ENCODE peak calls at places on chromosome 15, in nine cellular contexts. M is cardiac fibroblast, G is transverse colon, I is fibroblast of the aortic adventitia, W is Peyer's patch, P is endodermal cell, O is fibroblast of villous mesenchyme, Y is heart left ventricle, Z is AG04449. J is an unnamed sample.
A peak's percentile ranks its signal among the peaks of the same experiment; 100 is the strongest.

GRCh38 chr15:66578286-66578875 is 12.6 kb upstream of the LCTL start:
- DNase-seq in Z (no peak), G (no peak), P (no peak), I (peak; percentile 72), O (peak; percentile 55), M (peak; percentile 91), Y (no peak), W (no peak), J (peak; percentile 93)

GRCh38 chr15:42737529-42738328 is 801 bp upstream of the CDAN1 start:
- DNase-seq in P (no peak), O (peak; percentile 10), W (no peak), M (peak; percentile 39), G (peak; percentile 59), I (peak; percentile 48), Y (no peak), Z (no peak), J (peak; percentile 16)

GRCh38 chr15:56918907-56919707 is 663 bp downstream of the TCF12 start:
- DNase-seq in O (peak; percentile 65), I (peak; percentile 67), M (peak; percentile 76), P (peak; percentile 85), Z (no peak), G (peak; percentile 61), W (peak; percentile 75), Y (peak; percentile 62), J (peak; percentile 73)

GRCh38 chr15:24878153-24878552 is 76.6 kb upstream of the SNRPN start:
- DNase-seq in M (peak; percentile 26), P (no peak), G (peak; percentile 6), W (no peak), I (peak; percentile 11), Z (no peak), Y (peak; percentile 28), O (no peak), J (peak; percentile 36)

GRCh38 chr15:60035344-60035743 is 31.2 kb downstream of the FOXB1 start:
- DNase-seq in O (no peak), Y (no peak), P (no peak), M (no peak), I (no peak), G (no peak), Z (no peak), W (no peak), J (no peak)

GRCh38 chr15:39407116-39407515 is 173.8 kb upstream of the THBS1 start:
- DNase-seq in G (no peak), O (peak; percentile 48), Z (no peak), P (no peak), I (peak; percentile 69), Y (no peak), M (peak; percentile 22), W (no peak), J (peak; percentile 16)

GRCh38 chr15:71970435-71970834 is 147.5 kb downstream of the MYO9A start:
- DNase-seq in M (no peak), Y (no peak), I (no peak), G (no peak), Z (no peak), P (no peak), W (no peak), O (no peak), J (no peak)

GRCh38 chr15:25481208-25481862 is 42.5 kb upstream of the UBE3A start:
- DNase-seq in P (peak; percentile 86), O (no peak), G (peak; percentile 8), M (no peak), Z (no peak), Y (no peak), W (no peak), I (no peak), J (no peak)

GRCh38 chr15:59339252-59339672 is 33.4 kb downstream of the MYO1E start:
- DNase-seq in I (peak; percentile 49), G (no peak), Z (peak; percentile 44), O (peak; percentile 69), P (no peak), W (no peak), M (peak; percentile 89), Y (no peak), J (peak; percentile 45)

GRCh38 chr15:48516125-48516524 is 129.4 kb downstream of the FBN1 start:
- DNase-seq in Y (no peak), I (no peak), Z (no peak), G (no peak), M (no peak), P (no peak), W (no peak), O (no peak), J (peak; percentile 17)

GRCh38 chr15:92801412-92801773 is 98.7 kb upstream of the CHD2 start:
- DNase-seq in Z (peak; percentile 71), O (peak; percentile 96), G (peak; percentile 35), W (peak; percentile 47), Y (no peak), M (peak; percentile 88), P (no peak), I (peak; percentile 97), J (peak; percentile 96)

GRCh38 chr15:97783240-97783639 is 177.3 kb upstream of the ARRDC4 start:
- DNase-seq in Z (no peak), Y (no peak), P (no peak), G (no peak), M (no peak), I (no peak), O (no peak), W (no peak), J (no peak)

DNA sequence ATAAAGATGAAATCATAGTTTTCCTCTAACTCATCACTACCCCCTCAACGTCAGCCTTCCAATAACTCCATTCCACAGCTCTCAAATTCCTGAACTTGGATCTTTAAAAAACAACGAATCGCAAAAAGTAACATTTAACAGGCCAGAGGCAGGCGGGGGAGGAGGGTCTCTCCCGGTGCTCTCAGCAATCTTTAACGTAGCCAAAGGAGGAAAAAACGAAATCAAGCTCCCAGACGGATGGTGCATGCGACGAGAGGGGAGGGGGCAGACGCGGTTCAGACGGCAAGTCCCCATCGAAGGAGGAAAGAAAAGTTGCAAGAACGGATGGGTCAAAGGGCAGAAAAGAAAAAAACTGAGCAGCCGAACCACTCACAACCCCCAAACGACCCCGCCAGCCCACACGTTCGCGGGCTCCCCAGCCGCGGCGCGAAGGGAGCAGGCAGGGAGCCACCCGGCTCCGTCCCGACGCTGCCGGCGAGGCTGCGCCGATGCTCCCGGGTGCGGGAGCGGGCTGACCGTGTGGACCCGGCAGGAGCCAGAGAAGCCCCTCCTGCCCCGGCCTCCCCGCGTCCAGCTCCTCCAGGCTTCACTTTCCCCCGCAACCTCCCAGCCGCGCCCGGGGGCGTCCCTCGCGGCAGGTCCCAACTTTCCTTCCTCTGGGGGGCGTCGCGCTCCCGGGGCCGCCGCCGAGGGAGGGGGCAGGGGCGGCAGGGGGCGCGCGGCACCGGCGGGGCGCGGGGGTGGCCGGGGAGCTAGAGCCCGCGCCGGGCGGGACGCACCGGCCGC is 661 bp downstream of the PEAK1 start:
- DNase-seq in Y (peak; percentile 60), P (peak; percentile 80), M (peak; percentile 58), Z (no peak), O (peak; percentile 48), W (peak; percentile 65), I (peak; percentile 66), G (peak; percentile 39), J (peak; percentile 48)
- TF ChIP-seq CTCF in Y (peak; percentile 60), P (no peak), M (no peak), Z (peak; percentile 49), O (peak; percentile 17), W (peak; percentile 10), I (peak; percentile 14), G (peak; percentile 16), J (no peak)

GRCh38 chr15:40441736-40442531 is 1.2 kb downstream of the BAHD1 start:
- DNase-seq in O (no peak), Z (no peak), P (peak; percentile 72), W (no peak), M (no peak), G (peak; percentile 30), I (no peak), Y (no peak), J (no peak)
- TF ChIP-seq CTCF in O (peak; percentile 9), Z (peak; percentile 7), P (peak; percentile 41), W (no peak), M (no peak), G (no peak), I (peak; percentile 9), Y (peak; percentile 51), J (no peak)

GRCh38 chr15:50825946-50826345 is 60.4 kb upstream of the SPPL2A start:
- DNase-seq in G (no peak), O (no peak), M (no peak), Y (no peak), W (no peak), I (no peak), P (no peak), Z (no peak), J (no peak)

GRCh38 chr15:50823281-50823680 is 57.8 kb upstream of the SPPL2A start:
- DNase-seq in I (no peak), P (no peak), Y (no peak), Z (no peak), M (no peak), W (no peak), G (no peak), O (no peak), J (no peak)

GRCh38 chr15:50824507-50824906 is 59.0 kb upstream of the SPPL2A start:
- DNase-seq in P (no peak), G (no peak), I (peak; percentile 3), Z (no peak), Y (no peak), M (no peak), O (peak; percentile 5), W (no peak), J (no peak)

GRCh38 chr15:50830477-50831354 is 65.2 kb upstream of the SPPL2A start:
- DNase-seq in G (no peak), M (no peak), O (no peak), Y (no peak), W (no peak), Z (no peak), I (no peak), P (no peak), J (no peak)

DNA sequence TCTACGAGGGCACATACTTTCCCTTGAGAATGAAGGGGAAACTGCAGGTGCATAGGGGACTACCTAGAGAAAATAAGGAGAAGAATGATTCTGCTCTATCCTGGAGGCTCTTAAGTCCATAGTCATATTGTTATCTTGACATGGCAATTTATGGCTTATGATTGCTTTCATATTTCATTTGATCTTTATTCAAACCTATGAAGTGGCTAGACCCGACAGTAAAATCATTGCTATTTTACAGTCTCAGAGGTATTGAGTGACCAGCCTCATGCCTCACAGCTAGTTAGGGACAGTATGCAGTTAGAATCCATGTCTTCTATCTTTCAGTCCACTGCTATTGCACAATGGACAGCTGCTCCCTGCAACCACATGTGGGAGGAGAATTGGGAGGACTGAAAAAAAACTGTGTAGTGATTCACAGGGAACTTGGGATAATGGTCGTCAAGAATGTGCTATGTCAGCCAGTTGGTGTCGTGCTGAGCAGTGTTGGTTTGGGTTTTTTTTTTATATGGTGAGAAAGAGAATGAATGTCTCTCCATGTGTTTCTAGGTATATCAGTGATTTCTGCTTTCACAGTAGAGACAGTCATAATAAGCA is 63.2 kb upstream of the SPPL2A start:
- DNase-seq in I (peak; percentile 88), G (peak; percentile 18), O (peak; percentile 92), P (peak; percentile 53), M (peak; percentile 90), Z (peak; percentile 63), W (peak; percentile 62), Y (no peak), J (peak; percentile 90)
- TF ChIP-seq CTCF in I (no peak), G (no peak), O (no peak), P (no peak), M (no peak), Z (no peak), W (no peak), Y (no peak), J (no peak)

GRCh38 chr15:37679627-37680026 is 254.8 kb upstream of the TMCO5A start:
- DNase-seq in G (no peak), W (no peak), Y (no peak), M (no peak), I (no peak), O (no peak), P (no peak), Z (no peak), J (no peak)

GRCh38 chr15:37678124-37678523 is 256.3 kb upstream of the TMCO5A start:
- DNase-seq in O (no peak), P (peak; percentile 82), I (no peak), M (no peak), W (no peak), Z (no peak), Y (no peak), G (no peak), J (no peak)

GRCh38 chr15:37682304-37682703 is 252.1 kb upstream of the TMCO5A start:
- DNase-seq in M (peak; percentile 40), P (peak; percentile 58), Y (no peak), O (peak; percentile 24), G (no peak), W (no peak), Z (no peak), I (peak; percentile 24), J (peak; percentile 33)
- TF ChIP-seq CTCF in M (peak; percentile 26), P (peak; percentile 86), Y (no peak), O (peak; percentile 33), G (no peak), W (peak; percentile 52), Z (peak; percentile 13), I (peak; percentile 24), J (peak; percentile 34)